ENCODE peak calls at places on chromosomes 3 and 15, in eight cellular contexts. One of them, this sample, is unnamed.

GRCh38 chr3:159559771-159560170 is 428.9 kb upstream of the IL12A start:
- DNase-seq in progenitor cell of endocrine pancreas: no peak
- DNase-seq in NCI-H2107: no peak
- DNase-seq in HL-60: no peak
- DNase-seq in NCI-H748 treated with DMSO at 0.1 percent for 48 hours: no peak
- DNase-seq in activated T-cell treated with anti-CD3 and anti-CD28 coated beads for 1 hour: no peak
- DNase-seq in H54: no peak
- DNase-seq in HS-27A: no peak
- DNase-seq in this sample: no peak

GRCh38 chr15:38512901-38513300 is 51.7 kb downstream of the RASGRP1 start:
- DNase-seq in NCI-H748 treated with DMSO at 0.1 percent for 48 hours: no peak
- DNase-seq in HS-27A: no peak
- DNase-seq in HL-60: no peak
- DNase-seq in NCI-H2107: no peak
- DNase-seq in activated T-cell treated with anti-CD3 and anti-CD28 coated beads for 1 hour: no peak
- DNase-seq in progenitor cell of endocrine pancreas: no peak
- DNase-seq in H54: no peak
- DNase-seq in this sample: no peak

GRCh38 chr15:76059320-76060097 is at the start of gene TMEM266:
- DNase-seq in NCI-H2107: peak
- DNase-seq in activated T-cell treated with anti-CD3 and anti-CD28 coated beads for 1 hour: no peak
- DNase-seq in NCI-H748 treated with DMSO at 0.1 percent for 48 hours: peak
- DNase-seq in HL-60: no peak
- DNase-seq in HS-27A: no peak
- DNase-seq in progenitor cell of endocrine pancreas: peak
- DNase-seq in H54: peak
- DNase-seq in this sample: no peak

GRCh38 chr3:115072265-115073008 is 74.7 kb downstream of the ZBTB20 start:
- DNase-seq in NCI-H2107: no peak
- DNase-seq in NCI-H748 treated with DMSO at 0.1 percent for 48 hours: peak
- DNase-seq in progenitor cell of endocrine pancreas: no peak
- DNase-seq in HL-60: no peak
- DNase-seq in HS-27A: no peak
- DNase-seq in H54: no peak
- DNase-seq in activated T-cell treated with anti-CD3 and anti-CD28 coated beads for 1 hour: no peak
- DNase-seq in this sample: no peak

GRCh38 chr15:64634020-64634419 is 141.4 kb downstream of the RBPMS2 start:
- DNase-seq in HS-27A: no peak
- DNase-seq in H54: no peak
- DNase-seq in activated T-cell treated with anti-CD3 and anti-CD28 coated beads for 1 hour: no peak
- DNase-seq in progenitor cell of endocrine pancreas: no peak
- DNase-seq in NCI-H748 treated with DMSO at 0.1 percent for 48 hours: no peak
- DNase-seq in NCI-H2107: no peak
- DNase-seq in HL-60: peak
- DNase-seq in this sample: peak

GRCh38 chr3:15964605-15965061 is 166.9 kb upstream of the ANKRD28 start:
- DNase-seq in H54: peak
- DNase-seq in HL-60: peak
- DNase-seq in progenitor cell of endocrine pancreas: no peak
- DNase-seq in NCI-H2107: no peak
- DNase-seq in activated T-cell treated with anti-CD3 and anti-CD28 coated beads for 1 hour: no peak
- DNase-seq in NCI-H748 treated with DMSO at 0.1 percent for 48 hours: no peak
- DNase-seq in HS-27A: no peak
- DNase-seq in this sample: no peak

GRCh38 chr3:161914703-161915102 is 418.1 kb downstream of the OTOL1 start:
- DNase-seq in HS-27A: peak
- DNase-seq in activated T-cell treated with anti-CD3 and anti-CD28 coated beads for 1 hour: no peak
- DNase-seq in NCI-H748 treated with DMSO at 0.1 percent for 48 hours: peak
- DNase-seq in HL-60: no peak
- DNase-seq in H54: no peak
- DNase-seq in progenitor cell of endocrine pancreas: peak
- DNase-seq in NCI-H2107: no peak
- DNase-seq in this sample: peak

GRCh38 chr15:52784799-52785671 is 5.1 kb downstream of the ONECUT1 start:
- DNase-seq in H54: no peak
- DNase-seq in activated T-cell treated with anti-CD3 and anti-CD28 coated beads for 1 hour: no peak
- DNase-seq in HS-27A: no peak
- DNase-seq in NCI-H2107: no peak
- DNase-seq in HL-60: no peak
- DNase-seq in progenitor cell of endocrine pancreas: no peak
- DNase-seq in NCI-H748 treated with DMSO at 0.1 percent for 48 hours: no peak
- DNase-seq in this sample: no peak

GRCh38 chr3:160150525-160150924 is 74.7 kb upstream of the C3orf80 start:
- DNase-seq in progenitor cell of endocrine pancreas: no peak
- DNase-seq in H54: no peak
- DNase-seq in HS-27A: no peak
- DNase-seq in NCI-H748 treated with DMSO at 0.1 percent for 48 hours: no peak
- DNase-seq in HL-60: no peak
- DNase-seq in NCI-H2107: no peak
- DNase-seq in activated T-cell treated with anti-CD3 and anti-CD28 coated beads for 1 hour: no peak
- DNase-seq in this sample: no peak

GRCh38 chr3:184757010-184757651 is 45.3 kb upstream of the MAGEF1 start:
- DNase-seq in HS-27A: no peak
- DNase-seq in HL-60: no peak
- DNase-seq in NCI-H748 treated with DMSO at 0.1 percent for 48 hours: no peak
- DNase-seq in progenitor cell of endocrine pancreas: no peak
- DNase-seq in H54: no peak
- DNase-seq in NCI-H2107: peak
- DNase-seq in activated T-cell treated with anti-CD3 and anti-CD28 coated beads for 1 hour: no peak
- DNase-seq in this sample: no peak

GRCh38 chr15:60362318-60363023 is 35.3 kb downstream of the ANXA2 start:
- DNase-seq in H54: peak
- DNase-seq in HL-60: no peak
- DNase-seq in NCI-H748 treated with DMSO at 0.1 percent for 48 hours: no peak
- DNase-seq in progenitor cell of endocrine pancreas: no peak
- DNase-seq in HS-27A: peak
- DNase-seq in activated T-cell treated with anti-CD3 and anti-CD28 coated beads for 1 hour: no peak
- DNase-seq in NCI-H2107: no peak
- DNase-seq in this sample: no peak

GRCh38 chr3:7695067-7695466 is 806.6 kb upstream of the LMCD1 start:
- DNase-seq in progenitor cell of endocrine pancreas: no peak
- DNase-seq in NCI-H2107: no peak
- DNase-seq in HS-27A: no peak
- DNase-seq in NCI-H748 treated with DMSO at 0.1 percent for 48 hours: peak
- DNase-seq in activated T-cell treated with anti-CD3 and anti-CD28 coated beads for 1 hour: no peak
- DNase-seq in H54: no peak
- DNase-seq in HL-60: no peak
- DNase-seq in this sample: no peak

GRCh38 chr3:17845026-17845425 is 102.6 kb upstream of the TBC1D5 start:
- DNase-seq in HS-27A: no peak
- DNase-seq in NCI-H2107: no peak
- DNase-seq in NCI-H748 treated with DMSO at 0.1 percent for 48 hours: no peak
- DNase-seq in progenitor cell of endocrine pancreas: no peak
- DNase-seq in activated T-cell treated with anti-CD3 and anti-CD28 coated beads for 1 hour: no peak
- DNase-seq in H54: no peak
- DNase-seq in HL-60: no peak
- DNase-seq in this sample: no peak

GRCh38 chr3:14804835-14805780 is 13.7 kb upstream of the FGD5 start:
- DNase-seq in HS-27A: no peak
- DNase-seq in progenitor cell of endocrine pancreas: no peak
- DNase-seq in HL-60: no peak
- DNase-seq in NCI-H2107: no peak
- DNase-seq in H54: no peak
- DNase-seq in NCI-H748 treated with DMSO at 0.1 percent for 48 hours: no peak
- DNase-seq in activated T-cell treated with anti-CD3 and anti-CD28 coated beads for 1 hour: no peak
- DNase-seq in this sample: peak

GRCh38 chr15:23686466-23687142 is 501 bp downstream of the NDN start:
- DNase-seq in progenitor cell of endocrine pancreas: peak
- DNase-seq in H54: no peak
- DNase-seq in HL-60: no peak
- DNase-seq in activated T-cell treated with anti-CD3 and anti-CD28 coated beads for 1 hour: no peak
- DNase-seq in NCI-H2107: no peak
- DNase-seq in HS-27A: no peak
- DNase-seq in NCI-H748 treated with DMSO at 0.1 percent for 48 hours: no peak
- DNase-seq in this sample: no peak

GRCh38 chr3:103410231-103410630 is 975.4 kb downstream of the ZPLD1 start:
- DNase-seq in HS-27A: no peak
- DNase-seq in NCI-H748 treated with DMSO at 0.1 percent for 48 hours: no peak
- DNase-seq in NCI-H2107: no peak
- DNase-seq in HL-60: no peak
- DNase-seq in progenitor cell of endocrine pancreas: no peak
- DNase-seq in activated T-cell treated with anti-CD3 and anti-CD28 coated beads for 1 hour: no peak
- DNase-seq in H54: no peak
- DNase-seq in this sample: no peak

This sample was measured in CMK.